ENCODE peak calls at places on chromosomes 6 and 20, in four cellular contexts. One of them, this sample, is unnamed.

GRCh38 chr20:20369353-20370086 is 1.6 kb downstream of the INSM1 start:
- DNase-seq in WTC11: peak; percentile 66
- DNase-seq in GM12878: no peak
- DNase-seq in HepG2: no peak
- DNase-seq in this sample: no peak

GRCh38 chr20:50968289-50968688 is 9.7 kb downstream of the MOCS3 start:
- DNase-seq in WTC11: no peak
- DNase-seq in GM12878: no peak
- DNase-seq in HepG2: no peak
- DNase-seq in this sample: no peak

GRCh38 chr6:25354078-25354940 is 75.1 kb downstream of the CARMIL1 start:
- DNase-seq in WTC11: no peak
- DNase-seq in GM12878: no peak
- DNase-seq in HepG2: no peak
- DNase-seq in this sample: no peak

GRCh38 chr6:21754891-21755290 is 161.3 kb downstream of the SOX4 start:
- DNase-seq in WTC11: no peak
- DNase-seq in GM12878: no peak
- DNase-seq in HepG2: no peak
- DNase-seq in this sample: no peak

GRCh38 chr6:26270121-26270861 is 94.7 kb upstream of the BTN3A2 start:
- DNase-seq in WTC11: no peak
- DNase-seq in GM12878: no peak
- DNase-seq in HepG2: no peak
- DNase-seq in this sample: no peak

GRCh38 chr6:47357827-47358226 is 48.1 kb upstream of the TNFRSF21 start:
- DNase-seq in WTC11: no peak
- DNase-seq in GM12878: peak; percentile 36
- DNase-seq in HepG2: no peak
- DNase-seq in this sample: no peak

GRCh38 chr6:37429352-37429750 is 3.7 kb upstream of the CMTR1 start:
- DNase-seq in WTC11: no peak
- DNase-seq in GM12878: no peak
- DNase-seq in HepG2: no peak
- DNase-seq in this sample: peak; percentile 50

GRCh38 chr6:5851261-5851757 is 155.4 kb downstream of the NRN1 start:
- DNase-seq in WTC11: peak; percentile 80
- DNase-seq in GM12878: no peak
- DNase-seq in HepG2: no peak
- DNase-seq in this sample: peak; percentile 46

GRCh38 chr20:37545516-37545915 is 17.8 kb upstream of the BLCAP start:
- DNase-seq in WTC11: no peak
- DNase-seq in GM12878: no peak
- DNase-seq in HepG2: no peak
- DNase-seq in this sample: no peak
- TF ChIP-seq CREM in WTC11: no peak
- TF ChIP-seq CREM in GM12878: no peak
- TF ChIP-seq CREM in HepG2: no peak
- TF ChIP-seq CREM in this sample: no peak

GRCh38 chr6:123224077-123224476 is 228.0 kb downstream of the CLVS2 start:
- DNase-seq in WTC11: no peak
- DNase-seq in GM12878: no peak
- DNase-seq in HepG2: no peak
- DNase-seq in this sample: no peak

GRCh38 chr6:123223461-123223860 is 227.4 kb downstream of the CLVS2 start:
- DNase-seq in WTC11: no peak
- DNase-seq in GM12878: no peak
- DNase-seq in HepG2: no peak
- DNase-seq in this sample: no peak

DNA sequence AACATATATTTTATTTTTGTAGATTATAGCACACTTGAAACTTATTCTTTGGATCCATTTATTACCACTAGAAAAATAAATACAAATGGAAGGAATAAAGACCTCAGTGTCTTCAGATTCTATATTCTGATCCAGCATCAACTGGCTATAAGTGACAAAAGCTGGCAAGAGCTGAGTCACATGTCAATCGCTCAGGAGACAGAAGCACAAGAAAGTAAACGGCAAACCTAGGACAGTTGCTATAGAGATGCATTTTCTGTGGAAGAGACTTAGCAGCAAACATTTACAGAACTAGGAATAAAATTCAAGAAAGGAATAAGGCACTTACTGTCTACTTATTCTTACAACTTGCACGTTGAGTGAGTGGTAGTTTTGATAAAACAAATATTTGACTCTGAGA is 230.4 kb downstream of the CLVS2 start:
- DNase-seq in WTC11: no peak
- DNase-seq in GM12878: no peak
- DNase-seq in HepG2: no peak
- DNase-seq in this sample: no peak
- TF ChIP-seq CREM in WTC11: no peak
- TF ChIP-seq CREM in GM12878: no peak
- TF ChIP-seq CREM in HepG2: no peak
- TF ChIP-seq CREM in this sample: no peak

GRCh38 chr20:818001-818664 is 15.4 kb upstream of the FAM110A start:
- DNase-seq in WTC11: no peak
- DNase-seq in GM12878: no peak
- DNase-seq in HepG2: no peak
- DNase-seq in this sample: no peak
- TF ChIP-seq CREM in WTC11: no peak
- TF ChIP-seq CREM in GM12878: no peak
- TF ChIP-seq CREM in HepG2: no peak
- TF ChIP-seq CREM in this sample: no peak

GRCh38 chr6:85388531-85388930 is 61.4 kb upstream of the NT5E start:
- DNase-seq in WTC11: no peak
- DNase-seq in GM12878: no peak
- DNase-seq in HepG2: no peak
- DNase-seq in this sample: no peak

GRCh38 chr6:85392379-85392778 is 57.5 kb upstream of the NT5E start:
- DNase-seq in WTC11: no peak
- DNase-seq in GM12878: no peak
- DNase-seq in HepG2: no peak
- DNase-seq in this sample: no peak

GRCh38 chr6:85390775-85391174 is 59.1 kb upstream of the NT5E start:
- DNase-seq in WTC11: no peak
- DNase-seq in GM12878: no peak
- DNase-seq in HepG2: no peak
- DNase-seq in this sample: no peak

GRCh38 chr6:85390105-85390728 is 59.7 kb upstream of the NT5E start:
- DNase-seq in WTC11: no peak
- DNase-seq in GM12878: no peak
- DNase-seq in HepG2: peak; percentile 87
- DNase-seq in this sample: no peak

GRCh38 chr6:85389180-85389797 is 60.6 kb upstream of the NT5E start:
- DNase-seq in WTC11: no peak
- DNase-seq in GM12878: no peak
- DNase-seq in HepG2: no peak
- DNase-seq in this sample: no peak
- TF ChIP-seq CREM in WTC11: no peak
- TF ChIP-seq CREM in GM12878: no peak
- TF ChIP-seq CREM in HepG2: no peak
- TF ChIP-seq CREM in this sample: no peak

DNA sequence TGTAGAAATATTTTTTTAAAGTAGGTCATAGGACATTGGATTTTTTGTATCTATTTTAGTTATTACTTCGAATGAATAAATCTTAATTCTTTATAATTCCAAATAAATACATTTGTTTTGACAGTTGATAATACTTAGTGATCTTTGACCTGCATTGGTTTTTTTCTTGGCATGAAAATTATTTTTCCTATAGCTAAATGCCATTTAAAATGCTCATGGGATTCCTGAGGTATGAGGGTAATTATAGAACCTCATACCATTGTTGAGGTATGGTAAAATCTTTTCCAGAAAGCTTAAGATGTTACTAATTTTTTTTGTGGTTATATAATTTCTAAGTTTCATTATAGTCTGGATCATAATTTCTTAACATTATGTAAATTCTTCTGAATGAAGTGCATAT is 8.3 kb downstream of the PM20D2 start:
- DNase-seq in WTC11: no peak
- DNase-seq in GM12878: no peak
- DNase-seq in HepG2: no peak
- DNase-seq in this sample: no peak
- TF ChIP-seq CREM in WTC11: no peak
- TF ChIP-seq CREM in GM12878: no peak
- TF ChIP-seq CREM in HepG2: no peak
- TF ChIP-seq CREM in this sample: no peak

GRCh38 chr6:74068945-74069570 is 373.1 kb downstream of the CD109 start:
- DNase-seq in WTC11: no peak
- DNase-seq in GM12878: no peak
- DNase-seq in HepG2: no peak
- DNase-seq in this sample: no peak
- TF ChIP-seq CREM in WTC11: no peak
- TF ChIP-seq CREM in GM12878: no peak
- TF ChIP-seq CREM in HepG2: no peak
- TF ChIP-seq CREM in this sample: no peak

This sample was measured in K562.